ENCODE peak calls at places on chromosomes 13 and 19, in five cellular contexts. W is aorta, N is neural progenitor cell, L is mammary epithelial cell, F is lower leg skin. X is an unnamed sample.

GRCh38 chr19:3338541-3339181 is 27.7 kb upstream of the NFIC start:
- DNase-seq in W (peak; percentile 67), N (no peak), L (no peak), F (no peak), X (no peak)

GRCh38 chr13:65744761-65745160 is 1485.4 kb downstream of the PCDH9 start:
- DNase-seq in W (no peak), N (no peak), L (no peak), F (no peak), X (no peak)

GRCh38 chr13:100751826-100752225 is 77.2 kb upstream of the TMTC4 start:
- DNase-seq in W (no peak), N (no peak), L (no peak), F (no peak), X (no peak)

GRCh38 chr13:113305208-113305607 is 8.2 kb downstream of the LAMP1 start:
- DNase-seq in W (no peak), N (no peak), L (peak; percentile 91), F (peak; percentile 57), X (peak; percentile 98)

GRCh38 chr13:40796649-40797048 is 7.2 kb downstream of the SLC25A15 start:
- DNase-seq in W (no peak), N (no peak), L (no peak), F (no peak), X (no peak)

GRCh38 chr13:85431720-85432119 is 367.5 kb downstream of the SLITRK6 start:
- DNase-seq in W (no peak), N (no peak), L (no peak), F (no peak), X (no peak)

GRCh38 chr13:80305737-80306136 is 35.2 kb downstream of the SPRY2 start:
- DNase-seq in W (no peak), N (no peak), L (no peak), F (no peak), X (no peak)

GRCh38 chr13:111115841-111116500 is 861 bp downstream of the ARHGEF7 start:
- DNase-seq in W (peak; percentile 72), N (peak; percentile 75), L (no peak), F (peak; percentile 51), X (no peak)

GRCh38 chr13:44768775-44769578 is 192.8 kb upstream of the TSC22D1 start:
- DNase-seq in W (no peak), N (no peak), L (peak; percentile 32), F (no peak), X (no peak)

GRCh38 chr19:8575467-8575997 is 1.7 kb downstream of the MYO1F start:
- DNase-seq in W (no peak), N (no peak), L (no peak), F (no peak), X (no peak)

GRCh38 chr13:97648171-97648880 is 214.4 kb downstream of the RAP2A start:
- DNase-seq in W (no peak), N (no peak), L (peak; percentile 83), F (no peak), X (peak; percentile 84)

GRCh38 chr13:93744033-93744432 is 517.4 kb downstream of the GPC6 start:
- DNase-seq in W (no peak), N (no peak), L (no peak), F (no peak), X (no peak)

GRCh38 chr19:9205506-9206113 is 13.8 kb downstream of the OR7D4 start:
- DNase-seq in W (peak; percentile 76), N (peak; percentile 82), L (peak; percentile 53), F (peak; percentile 38), X (peak; percentile 60)

GRCh38 chr19:48511321-48511731 is 309 bp downstream of the LMTK3 start:
- DNase-seq in W (no peak), N (peak; percentile 38), L (no peak), F (no peak), X (no peak)

GRCh38 chr13:25353344-25353743 is 18.4 kb upstream of the ATP8A2 start:
- DNase-seq in W (no peak), N (no peak), L (no peak), F (no peak), X (no peak)

GRCh38 chr13:62512194-62513141 is 1096.8 kb upstream of the PCDH20 start:
- DNase-seq in W (no peak), N (peak; percentile 69), L (no peak), F (no peak), X (peak; percentile 53)

GRCh38 chr13:34719060-34719875 is 222.8 kb upstream of the NBEA start:
- DNase-seq in W (no peak), N (peak; percentile 64), L (no peak), F (no peak), X (peak; percentile 42)

GRCh38 chr13:63086286-63086685 is 1670.6 kb upstream of the PCDH20 start:
- DNase-seq in W (no peak), N (no peak), L (no peak), F (no peak), X (no peak)

GRCh38 chr19:38717051-38717450 is 27.2 kb downstream of the CAPN12 start:
- DNase-seq in W (no peak), N (no peak), L (no peak), F (no peak), X (no peak)

GRCh38 chr13:66312312-66313087 is 917.6 kb downstream of the PCDH9 start:
- DNase-seq in W (no peak), N (no peak), L (no peak), F (peak; percentile 15), X (peak; percentile 7)

GRCh38 chr13:75426421-75426820 is 55.5 kb downstream of the TBC1D4 start:
- DNase-seq in W (no peak), N (no peak), L (peak; percentile 77), F (no peak), X (peak; percentile 73)

GRCh38 chr13:66803759-66804456 is 426.2 kb downstream of the PCDH9 start:
- DNase-seq in W (no peak), N (no peak), L (no peak), F (no peak), X (peak; percentile 15)

GRCh38 chr13:90502143-90502542 is 845.3 kb upstream of the MIR17HG start:
- DNase-seq in W (no peak), N (no peak), L (no peak), F (no peak), X (no peak)

GRCh38 chr19:30792561-30793505 is 420.6 kb downstream of the ZNF536 start:
- DNase-seq in W (no peak), N (no peak), L (no peak), F (peak; percentile 8), X (no peak)

GRCh38 chr19:54302252-54302651 is 10.7 kb downstream of the LILRA5 start:
- DNase-seq in W (no peak), N (no peak), L (no peak), F (no peak), X (no peak)

GRCh38 chr19:54335979-54336892 is 2.7 kb downstream of the LILRA4 start:
- DNase-seq in W (no peak), N (no peak), L (no peak), F (no peak), X (no peak)

GRCh38 chr19:41691268-41691970 is 3.3 kb upstream of the CEACAM7 start:
- DNase-seq in W (no peak), N (no peak), L (no peak), F (no peak), X (peak; percentile 21)

GRCh38 chr19:51407631-51408131 is 9.8 kb downstream of the SIGLEC10 start:
- DNase-seq in W (no peak), N (peak; percentile 68), L (peak; percentile 20), F (no peak), X (peak; percentile 33)

GRCh38 chr13:43303040-43303729 is 279.8 kb downstream of the DNAJC15 start:
- DNase-seq in W (peak; percentile 68), N (peak; percentile 82), L (peak; percentile 23), F (no peak), X (peak; percentile 38)

GRCh38 chr19:19087676-19088075 is 23.9 kb downstream of the SLC25A42 start:
- DNase-seq in W (no peak), N (no peak), L (no peak), F (no peak), X (no peak)

GRCh38 chr13:68982961-68983619 is 1124.5 kb upstream of the ATXN8OS start:
- DNase-seq in W (peak; percentile 27), N (no peak), L (no peak), F (no peak), X (no peak)

DNA sequence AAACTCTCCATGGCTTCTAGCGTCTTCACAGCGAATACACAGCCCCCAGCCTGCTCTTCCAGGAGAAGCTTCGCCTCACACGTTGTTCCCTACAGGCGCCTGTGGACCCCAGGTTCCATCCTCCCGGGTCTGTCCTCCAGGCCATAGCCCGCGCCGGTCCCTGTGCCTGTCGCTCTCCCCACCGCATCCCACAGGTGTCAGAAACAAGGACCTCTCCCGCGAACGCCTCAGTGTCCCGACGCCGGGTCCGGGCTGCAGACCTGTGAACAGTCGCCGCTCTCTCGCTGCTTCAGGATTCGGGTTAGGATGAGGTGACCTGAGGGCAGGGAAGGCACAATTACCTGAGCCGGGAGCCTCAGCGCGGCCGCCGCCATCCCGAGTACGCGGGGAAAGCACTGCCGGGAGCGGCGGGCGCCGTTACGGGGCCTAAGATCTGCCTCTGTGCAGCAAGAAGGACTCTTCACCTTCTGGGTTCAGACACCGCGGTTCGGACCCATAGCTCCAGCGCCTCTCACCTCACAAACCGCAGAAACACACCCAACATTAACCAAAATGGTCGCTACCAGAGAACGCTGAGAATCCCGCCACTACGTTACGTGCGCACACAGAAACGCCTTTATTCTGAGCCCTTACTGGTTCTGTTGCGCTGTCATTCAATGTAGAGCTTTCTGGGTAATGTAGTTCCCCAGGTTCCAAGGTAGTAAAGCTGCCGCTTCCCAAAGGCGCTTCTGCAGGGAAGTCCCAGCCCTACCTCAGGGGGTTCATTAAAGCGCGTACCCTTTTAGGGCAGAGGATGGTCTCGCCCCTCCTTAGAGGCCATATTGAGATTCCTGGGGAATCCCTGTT is at the start of gene ZNF418:
- DNase-seq in W (peak; percentile 51), N (peak; percentile 93), L (peak; percentile 85), F (peak; percentile 56), X (peak; percentile 90)
- H3K4me3 ChIP-seq in W (no peak within 1 kb of the TSS), N (peak within 1 kb of the TSS; percentile 95), L (peak within 1 kb of the TSS; percentile 68), F (peak within 1 kb of the TSS; percentile 53), X (peak within 1 kb of the TSS; percentile 81)

DNA sequence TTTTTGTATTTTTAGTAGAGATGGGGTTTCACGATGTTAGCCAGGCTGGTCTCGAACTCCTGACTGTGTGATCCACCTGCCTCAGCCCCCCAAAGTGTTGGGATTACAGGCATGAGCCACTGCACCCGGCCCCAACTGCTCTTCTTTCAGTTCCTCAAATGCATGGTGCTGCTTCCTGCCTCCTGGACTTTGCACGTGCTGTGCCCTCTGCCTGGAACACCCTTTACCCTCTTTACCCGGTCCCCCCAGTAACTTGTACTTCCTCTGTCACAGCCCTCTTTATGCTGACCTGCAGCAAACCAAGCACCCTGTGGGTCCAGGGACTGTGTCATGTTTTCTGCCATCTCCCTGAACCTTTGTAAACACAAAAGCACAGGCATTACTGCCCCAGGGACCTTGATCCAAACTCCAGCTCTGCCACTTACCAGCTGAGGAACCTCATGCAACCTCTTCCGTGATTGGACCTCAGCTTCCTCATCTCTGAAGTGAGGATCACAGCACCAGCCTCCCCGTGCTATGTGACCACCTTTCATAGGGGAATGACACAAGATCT is 3.8 kb downstream of the BLVRB start:
- DNase-seq in W (peak; percentile 85), N (no peak), L (no peak), F (peak; percentile 45), X (no peak)
- H3K4me3 ChIP-seq in W (no peak overlapping the region), N (no peak overlapping the region), L (no peak overlapping the region), F (no peak overlapping the region), X (no peak overlapping the region)

GRCh38 chr19:56080669-56081401 is 40.3 kb downstream of the ZNF787 start:
- DNase-seq in W (peak; percentile 85), N (peak; percentile 90), L (peak; percentile 57), F (peak; percentile 56), X (peak; percentile 67)
- H3K4me3 ChIP-seq in W (no peak overlapping the region), N (peak overlapping the region; percentile 57), L (peak overlapping the region; percentile 49), F (peak overlapping the region; percentile 16), X (peak overlapping the region; percentile 35)

GRCh38 chr19:6373096-6373812 is 660 bp downstream of the ALKBH7 start:
- DNase-seq in W (peak; percentile 99), N (peak; percentile 99), L (peak; percentile 92), F (peak; percentile 98), X (peak; percentile 99)
- H3K4me3 ChIP-seq in W (peak overlapping the region; percentile 30), N (peak overlapping the region; percentile 86), L (peak overlapping the region; percentile 93), F (peak overlapping the region; percentile 80), X (peak overlapping the region; percentile 72)

GRCh38 chr19:46349311-46349993 is 2.6 kb downstream of the PPP5C start:
- DNase-seq in W (peak; percentile 30), N (no peak), L (no peak), F (no peak), X (no peak)
- H3K4me3 ChIP-seq in W (no peak overlapping the region), N (no peak overlapping the region), L (no peak overlapping the region), F (no peak overlapping the region), X (no peak overlapping the region)

X was measured in epithelial cell of esophagus.